ENCODE peak calls at places on chromosomes 4 and X, in nine cellular contexts. One of them, this sample, is unnamed.

GRCh38 chr4:70570796-70571195 is 21.3 kb upstream of the AMBN start:
- DNase-seq in HepG2: no peak
- DNase-seq in Panc1: no peak
- DNase-seq in tibial nerve: no peak
- DNase-seq in epithelial cell of esophagus: no peak
- DNase-seq in cardiac muscle cell: no peak
- DNase-seq in fibroblast of lung: no peak
- DNase-seq in cardiac fibroblast: no peak
- DNase-seq in GM06990: no peak
- DNase-seq in this sample: no peak

GRCh38 chr4:94561249-94562024 is 109.7 kb downstream of the PDLIM5 start:
- DNase-seq in HepG2: no peak
- DNase-seq in Panc1: no peak
- DNase-seq in tibial nerve: no peak
- DNase-seq in epithelial cell of esophagus: no peak
- DNase-seq in cardiac muscle cell: peak
- DNase-seq in fibroblast of lung: peak
- DNase-seq in cardiac fibroblast: peak
- DNase-seq in GM06990: no peak
- DNase-seq in this sample: peak

GRCh38 chr4:169109276-169109675 is 99.2 kb upstream of the CBR4 start:
- DNase-seq in HepG2: no peak
- DNase-seq in Panc1: no peak
- DNase-seq in tibial nerve: no peak
- DNase-seq in epithelial cell of esophagus: no peak
- DNase-seq in cardiac muscle cell: no peak
- DNase-seq in fibroblast of lung: no peak
- DNase-seq in cardiac fibroblast: no peak
- DNase-seq in GM06990: no peak
- DNase-seq in this sample: no peak

GRCh38 chr4:26124753-26125236 is 196.0 kb upstream of the RBPJ start:
- DNase-seq in HepG2: no peak
- DNase-seq in Panc1: no peak
- DNase-seq in tibial nerve: no peak
- DNase-seq in epithelial cell of esophagus: peak
- DNase-seq in cardiac muscle cell: no peak
- DNase-seq in fibroblast of lung: peak
- DNase-seq in cardiac fibroblast: no peak
- DNase-seq in GM06990: no peak
- DNase-seq in this sample: no peak

GRCh38 chr4:126766266-126766665 is 866.5 kb upstream of the INTU start:
- DNase-seq in HepG2: no peak
- DNase-seq in Panc1: no peak
- DNase-seq in tibial nerve: no peak
- DNase-seq in epithelial cell of esophagus: no peak
- DNase-seq in cardiac muscle cell: peak
- DNase-seq in fibroblast of lung: peak
- DNase-seq in cardiac fibroblast: peak
- DNase-seq in GM06990: no peak
- DNase-seq in this sample: peak

GRCh38 chr4:8385611-8386010 is 54.9 kb downstream of the ACOX3 start:
- DNase-seq in HepG2: no peak
- DNase-seq in Panc1: no peak
- DNase-seq in tibial nerve: no peak
- DNase-seq in epithelial cell of esophagus: no peak
- DNase-seq in cardiac muscle cell: no peak
- DNase-seq in fibroblast of lung: no peak
- DNase-seq in cardiac fibroblast: no peak
- DNase-seq in GM06990: no peak
- DNase-seq in this sample: no peak

GRCh38 chr4:20512053-20512810 is 188.0 kb upstream of the PACRGL start:
- DNase-seq in HepG2: no peak
- DNase-seq in Panc1: no peak
- DNase-seq in tibial nerve: no peak
- DNase-seq in epithelial cell of esophagus: peak
- DNase-seq in cardiac muscle cell: peak
- DNase-seq in fibroblast of lung: no peak
- DNase-seq in cardiac fibroblast: peak
- DNase-seq in GM06990: no peak
- DNase-seq in this sample: peak

GRCh38 chr4:145779319-145779801 is 99.4 kb downstream of the C4orf51 start:
- DNase-seq in HepG2: no peak
- DNase-seq in Panc1: no peak
- DNase-seq in tibial nerve: no peak
- DNase-seq in epithelial cell of esophagus: no peak
- DNase-seq in cardiac muscle cell: no peak
- DNase-seq in fibroblast of lung: no peak
- DNase-seq in cardiac fibroblast: no peak
- DNase-seq in GM06990: no peak
- DNase-seq in this sample: no peak

GRCh38 chrX:134718329-134719317 is 60.4 kb upstream of the PLAC1 start:
- DNase-seq in HepG2: no peak
- DNase-seq in Panc1: peak
- DNase-seq in tibial nerve: no peak
- DNase-seq in epithelial cell of esophagus: peak
- DNase-seq in cardiac muscle cell: peak
- DNase-seq in fibroblast of lung: peak
- DNase-seq in cardiac fibroblast: peak
- DNase-seq in GM06990: peak
- DNase-seq in this sample: peak

GRCh38 chr4:48270516-48270897 is 869 bp upstream of the TEC start:
- DNase-seq in HepG2: no peak
- DNase-seq in Panc1: no peak
- DNase-seq in tibial nerve: no peak
- DNase-seq in epithelial cell of esophagus: no peak
- DNase-seq in cardiac muscle cell: no peak
- DNase-seq in fibroblast of lung: no peak
- DNase-seq in cardiac fibroblast: no peak
- DNase-seq in GM06990: no peak
- DNase-seq in this sample: no peak
- H3K4me3 ChIP-seq in HepG2: peak
- H3K4me3 ChIP-seq in Panc1: peak
- H3K4me3 ChIP-seq in tibial nerve: peak
- H3K4me3 ChIP-seq in epithelial cell of esophagus: no peak
- H3K4me3 ChIP-seq in cardiac muscle cell: peak
- H3K4me3 ChIP-seq in fibroblast of lung: no peak
- H3K4me3 ChIP-seq in cardiac fibroblast: no peak
- H3K4me3 ChIP-seq in GM06990: peak
- H3K4me3 ChIP-seq in this sample: no peak

GRCh38 chrX:120244735-120245498 is 5.7 kb upstream of the ZBTB33 start:
- DNase-seq in HepG2: peak
- DNase-seq in Panc1: peak
- DNase-seq in tibial nerve: peak
- DNase-seq in epithelial cell of esophagus: peak
- DNase-seq in cardiac muscle cell: peak
- DNase-seq in fibroblast of lung: peak
- DNase-seq in cardiac fibroblast: peak
- DNase-seq in GM06990: peak
- DNase-seq in this sample: peak

GRCh38 chrX:120251471-120252011 is 929 bp downstream of the ZBTB33 start:
- DNase-seq in HepG2: peak
- DNase-seq in Panc1: no peak
- DNase-seq in tibial nerve: no peak
- DNase-seq in epithelial cell of esophagus: peak
- DNase-seq in cardiac muscle cell: peak
- DNase-seq in fibroblast of lung: peak
- DNase-seq in cardiac fibroblast: peak
- DNase-seq in GM06990: peak
- DNase-seq in this sample: peak

GRCh38 chrX:120253784-120254183 is 3.2 kb downstream of the ZBTB33 start:
- DNase-seq in HepG2: no peak
- DNase-seq in Panc1: no peak
- DNase-seq in tibial nerve: no peak
- DNase-seq in epithelial cell of esophagus: no peak
- DNase-seq in cardiac muscle cell: no peak
- DNase-seq in fibroblast of lung: no peak
- DNase-seq in cardiac fibroblast: no peak
- DNase-seq in GM06990: no peak
- DNase-seq in this sample: no peak

DNA sequence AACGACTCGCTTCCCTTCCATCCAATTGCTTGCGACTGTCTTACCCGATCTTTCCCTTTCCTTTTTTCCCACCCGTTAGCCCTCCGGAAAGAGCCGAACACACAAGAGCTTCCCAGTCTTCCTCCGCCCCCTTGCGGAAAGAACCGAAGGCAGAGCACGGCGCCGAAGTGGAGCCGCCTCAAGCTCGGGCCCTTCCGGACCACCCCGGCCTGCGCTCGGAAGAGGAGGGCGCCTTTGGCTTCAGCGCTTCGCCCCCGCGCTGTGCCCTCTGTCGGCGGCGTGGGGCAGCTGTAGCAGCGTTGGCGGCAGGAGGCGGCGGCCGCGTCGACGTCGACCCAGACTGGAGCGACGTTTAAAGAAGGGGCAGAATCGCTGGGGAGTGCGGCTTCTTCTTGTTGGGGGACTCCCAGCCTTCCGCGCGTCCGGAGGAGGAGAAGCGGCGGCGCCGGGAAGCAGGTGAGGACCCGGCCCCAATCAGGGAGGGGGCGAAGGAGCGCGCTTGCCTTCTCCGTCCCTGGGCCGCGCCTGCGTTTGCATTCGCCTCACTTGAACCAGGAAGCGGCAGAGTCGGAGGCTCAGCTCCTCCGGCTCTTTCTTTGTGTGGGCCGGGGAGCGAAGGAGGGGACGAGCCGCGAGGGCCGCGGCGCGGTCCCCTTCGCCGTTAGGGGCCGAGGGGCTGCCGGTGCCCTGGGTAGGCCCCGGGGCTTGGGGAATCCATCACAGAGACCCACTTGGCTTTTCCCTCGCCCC is at the start of gene ZBTB33:
- DNase-seq in HepG2: peak
- DNase-seq in Panc1: peak
- DNase-seq in tibial nerve: peak
- DNase-seq in epithelial cell of esophagus: peak
- DNase-seq in cardiac muscle cell: peak
- DNase-seq in fibroblast of lung: peak
- DNase-seq in cardiac fibroblast: peak
- DNase-seq in GM06990: peak
- DNase-seq in this sample: peak
- TF ChIP-seq CTCF in HepG2: peak
- TF ChIP-seq CTCF in Panc1: peak
- TF ChIP-seq CTCF in tibial nerve: peak
- TF ChIP-seq CTCF in epithelial cell of esophagus: peak
- TF ChIP-seq CTCF in cardiac muscle cell: peak
- TF ChIP-seq CTCF in fibroblast of lung: peak
- TF ChIP-seq CTCF in cardiac fibroblast: peak
- TF ChIP-seq CTCF in GM06990: peak
- TF ChIP-seq CTCF in this sample: peak

GRCh38 chr4:41930139-41930831 is 4.9 kb upstream of the TMEM33 start:
- DNase-seq in HepG2: peak
- DNase-seq in Panc1: no peak
- DNase-seq in tibial nerve: no peak
- DNase-seq in epithelial cell of esophagus: no peak
- DNase-seq in cardiac muscle cell: no peak
- DNase-seq in fibroblast of lung: no peak
- DNase-seq in cardiac fibroblast: no peak
- DNase-seq in GM06990: no peak
- DNase-seq in this sample: no peak
- H3K4me3 ChIP-seq in HepG2: peak
- H3K4me3 ChIP-seq in Panc1: peak
- H3K4me3 ChIP-seq in tibial nerve: no peak
- H3K4me3 ChIP-seq in epithelial cell of esophagus: no peak
- H3K4me3 ChIP-seq in cardiac muscle cell: no peak
- H3K4me3 ChIP-seq in fibroblast of lung: no peak
- H3K4me3 ChIP-seq in cardiac fibroblast: no peak
- H3K4me3 ChIP-seq in GM06990: no peak
- H3K4me3 ChIP-seq in this sample: no peak

GRCh38 chr4:85514117-85514516 is 39.2 kb downstream of the ARHGAP24 start:
- DNase-seq in HepG2: no peak
- DNase-seq in Panc1: no peak
- DNase-seq in tibial nerve: no peak
- DNase-seq in epithelial cell of esophagus: no peak
- DNase-seq in cardiac muscle cell: no peak
- DNase-seq in fibroblast of lung: no peak
- DNase-seq in cardiac fibroblast: no peak
- DNase-seq in GM06990: no peak
- DNase-seq in this sample: peak
- TF ChIP-seq CTCF in HepG2: no peak
- TF ChIP-seq CTCF in Panc1: no peak
- TF ChIP-seq CTCF in tibial nerve: no peak
- TF ChIP-seq CTCF in epithelial cell of esophagus: no peak
- TF ChIP-seq CTCF in cardiac muscle cell: no peak
- TF ChIP-seq CTCF in fibroblast of lung: no peak
- TF ChIP-seq CTCF in cardiac fibroblast: no peak
- TF ChIP-seq CTCF in GM06990: no peak
- TF ChIP-seq CTCF in this sample: no peak

GRCh38 chr4:137960371-137961050 is 281.6 kb downstream of the SLC7A11 start:
- DNase-seq in HepG2: no peak
- DNase-seq in Panc1: no peak
- DNase-seq in tibial nerve: no peak
- DNase-seq in epithelial cell of esophagus: peak
- DNase-seq in cardiac muscle cell: peak
- DNase-seq in fibroblast of lung: peak
- DNase-seq in cardiac fibroblast: peak
- DNase-seq in GM06990: no peak
- DNase-seq in this sample: peak
- H3K4me3 ChIP-seq in HepG2: no peak
- H3K4me3 ChIP-seq in Panc1: no peak
- H3K4me3 ChIP-seq in tibial nerve: no peak
- H3K4me3 ChIP-seq in epithelial cell of esophagus: no peak
- H3K4me3 ChIP-seq in cardiac muscle cell: no peak
- H3K4me3 ChIP-seq in fibroblast of lung: no peak
- H3K4me3 ChIP-seq in cardiac fibroblast: no peak
- H3K4me3 ChIP-seq in GM06990: no peak
- H3K4me3 ChIP-seq in this sample: no peak

GRCh38 chr4:155708782-155709181 is 42.1 kb downstream of the GUCY1A1 start:
- DNase-seq in HepG2: no peak
- DNase-seq in Panc1: no peak
- DNase-seq in tibial nerve: no peak
- DNase-seq in epithelial cell of esophagus: no peak
- DNase-seq in cardiac muscle cell: no peak
- DNase-seq in fibroblast of lung: no peak
- DNase-seq in cardiac fibroblast: no peak
- DNase-seq in GM06990: no peak
- DNase-seq in this sample: no peak
- TF ChIP-seq CTCF in HepG2: no peak
- TF ChIP-seq CTCF in Panc1: no peak
- TF ChIP-seq CTCF in tibial nerve: no peak
- TF ChIP-seq CTCF in epithelial cell of esophagus: no peak
- TF ChIP-seq CTCF in cardiac muscle cell: no peak
- TF ChIP-seq CTCF in fibroblast of lung: no peak
- TF ChIP-seq CTCF in cardiac fibroblast: no peak
- TF ChIP-seq CTCF in GM06990: no peak
- TF ChIP-seq CTCF in this sample: no peak

GRCh38 chr4:7171191-7171900 is 21.0 kb upstream of the SORCS2 start:
- DNase-seq in HepG2: no peak
- DNase-seq in Panc1: no peak
- DNase-seq in tibial nerve: no peak
- DNase-seq in epithelial cell of esophagus: no peak
- DNase-seq in cardiac muscle cell: no peak
- DNase-seq in fibroblast of lung: no peak
- DNase-seq in cardiac fibroblast: no peak
- DNase-seq in GM06990: no peak
- DNase-seq in this sample: no peak
- H3K4me3 ChIP-seq in HepG2: no peak
- H3K4me3 ChIP-seq in Panc1: no peak
- H3K4me3 ChIP-seq in tibial nerve: no peak
- H3K4me3 ChIP-seq in epithelial cell of esophagus: no peak
- H3K4me3 ChIP-seq in cardiac muscle cell: no peak
- H3K4me3 ChIP-seq in fibroblast of lung: no peak
- H3K4me3 ChIP-seq in cardiac fibroblast: no peak
- H3K4me3 ChIP-seq in GM06990: no peak
- H3K4me3 ChIP-seq in this sample: no peak

This sample was measured in choroid plexus epithelial cell.